ENCODE peak calls at places on chromosome 17, in nine cellular contexts. P is M059J; K is fibroblast of mammary gland; S is activated CD4-positive, alpha-beta T cell treated with anti-CD3 and anti-CD28 coated beads for 36 hours; J is iris pigment epithelial cell; G is ELR; W is mucosa of descending colon; I is NCI-H1694 treated with DMSO at 0.1 percent for 48 hours; L is NCI-H1930. Z is an unnamed sample.

GRCh38 chr17:64006361-64007088 is 8.4 kb downstream of the PRR29 start:
- DNase-seq in P (no peak), K (peak; percentile 39), S (no peak), J (no peak), G (no peak), W (no peak), I (no peak), L (no peak), Z (no peak)

GRCh38 chr17:20926532-20926931 is 116.3 kb downstream of the USP22 start:
- DNase-seq in P (peak; percentile 15), K (peak; percentile 4), S (no peak), J (peak; percentile 72), G (peak; percentile 58), W (no peak), I (no peak), L (no peak), Z (no peak)

GRCh38 chr17:50269477-50270429 is 4.5 kb upstream of the TMEM92 start:
- DNase-seq in P (peak; percentile 67), K (peak; percentile 88), S (peak; percentile 86), J (peak; percentile 76), G (peak; percentile 85), W (peak; percentile 82), I (peak; percentile 76), L (peak; percentile 7), Z (peak; percentile 62)

GRCh38 chr17:29112780-29113295 is 67.4 kb downstream of the MYO18A start:
- DNase-seq in P (peak; percentile 87), K (peak; percentile 64), S (no peak), J (no peak), G (no peak), W (no peak), I (no peak), L (no peak), Z (no peak)

GRCh38 chr17:61284746-61285145 is 114.9 kb upstream of the TBX2 start:
- DNase-seq in P (no peak), K (no peak), S (no peak), J (no peak), G (peak; percentile 15), W (no peak), I (no peak), L (no peak), Z (no peak)

GRCh38 chr17:78343099-78343432 is 16.8 kb downstream of the SOCS3 start:
- DNase-seq in P (peak; percentile 94), K (peak; percentile 90), S (peak; percentile 45), J (peak; percentile 85), G (peak; percentile 93), W (peak; percentile 63), I (no peak), L (no peak), Z (peak; percentile 57)

GRCh38 chr17:4968166-4968915 is 724 bp upstream of the SPAG7 start:
- DNase-seq in P (no peak), K (no peak), S (peak; percentile 68), J (no peak), G (no peak), W (no peak), I (no peak), L (no peak), Z (no peak)

GRCh38 chr17:83101805-83102480 is 22.5 kb downstream of the METRNL start:
- DNase-seq in P (peak; percentile 44), K (no peak), S (no peak), J (no peak), G (no peak), W (peak; percentile 89), I (no peak), L (no peak), Z (peak; percentile 54)

GRCh38 chr17:61458491-61459433 is 6.5 kb downstream of the TBX4 start:
- DNase-seq in P (no peak), K (no peak), S (no peak), J (no peak), G (no peak), W (no peak), I (no peak), L (no peak), Z (no peak)

GRCh38 chr17:64698725-64699124 is 36.6 kb upstream of the SMURF2 start:
- DNase-seq in P (no peak), K (no peak), S (no peak), J (no peak), G (peak; percentile 69), W (no peak), I (no peak), L (no peak), Z (no peak)

GRCh38 chr17:31052187-31052889 is 42.4 kb upstream of the NF1 start:
- DNase-seq in P (peak; percentile 98), K (peak; percentile 98), S (peak; percentile 16), J (peak; percentile 98), G (peak; percentile 97), W (peak; percentile 29), I (no peak), L (no peak), Z (peak; percentile 95)

Z was measured in RWPE1.